ENCODE peak calls at places on chromosomes 11 and 22, in seven cellular contexts. C is left kidney, E is head of caudate nucleus, Y is kidney glomerular epithelial cell, U is GM23248, M is RWPE1, A is NCI-H2029. O is an unnamed sample.

GRCh38 chr22:37782340-37783168 is 25.2 kb upstream of the GCAT start:
- DNase-seq in C (no peak), E (no peak), Y (no peak), U (peak; percentile 70), M (no peak), A (no peak), O (peak; percentile 18)

GRCh38 chr11:27646051-27646818 is 54.0 kb downstream of the BDNF start:
- DNase-seq in C (no peak), E (no peak), Y (no peak), U (peak; percentile 33), M (no peak), A (no peak), O (no peak)

GRCh38 chr11:95544095-95544795 is 245.3 kb downstream of the FAM76B start:
- DNase-seq in C (no peak), E (no peak), Y (peak; percentile 2), U (peak; percentile 88), M (peak; percentile 65), A (no peak), O (no peak)

GRCh38 chr11:67483901-67484665 is 1.3 kb downstream of the AIP start:
- DNase-seq in C (peak; percentile 66), E (no peak), Y (no peak), U (no peak), M (no peak), A (no peak), O (no peak)

GRCh38 chr11:22829231-22830081 is at the start of gene SVIP:
- DNase-seq in C (peak; percentile 96), E (peak; percentile 97), Y (peak; percentile 94), U (peak; percentile 76), M (peak; percentile 88), A (peak; percentile 95), O (peak; percentile 90)

GRCh38 chr22:23238707-23239106 is 58.4 kb downstream of the BCR start:
- DNase-seq in C (no peak), E (no peak), Y (no peak), U (no peak), M (no peak), A (no peak), O (no peak)

GRCh38 chr11:14967581-14968214 is 4.5 kb downstream of the CALCA start:
- DNase-seq in C (peak; percentile 56), E (no peak), Y (no peak), U (no peak), M (no peak), A (no peak), O (no peak)

GRCh38 chr11:3000032-3000961 is 8.2 kb upstream of the NAP1L4 start:
- DNase-seq in C (no peak), E (peak; percentile 97), Y (peak; percentile 31), U (peak; percentile 47), M (peak; percentile 79), A (peak; percentile 88), O (no peak)

GRCh38 chr22:39665229-39665628 is 94.7 kb downstream of the CACNA1I start:
- DNase-seq in C (no peak), E (no peak), Y (no peak), U (peak; percentile 52), M (no peak), A (no peak), O (no peak)

GRCh38 chr11:87033561-87033960 is 4.2 kb upstream of the TMEM135 start:
- DNase-seq in C (no peak), E (no peak), Y (no peak), U (peak; percentile 24), M (no peak), A (no peak), O (no peak)

GRCh38 chr11:60130496-60130895 is 42.0 kb downstream of the MS4A2 start:
- DNase-seq in C (peak; percentile 62), E (peak; percentile 32), Y (peak; percentile 36), U (peak; percentile 24), M (peak; percentile 35), A (peak; percentile 13), O (peak; percentile 51)

GRCh38 chr11:19676508-19677379 is 35.9 kb upstream of the NAV2 start:
- DNase-seq in C (peak; percentile 18), E (peak; percentile 41), Y (no peak), U (no peak), M (no peak), A (no peak), O (no peak)

GRCh38 chr22:45318558-45319318 is 9.0 kb downstream of the FAM118A start:
- DNase-seq in C (no peak), E (no peak), Y (no peak), U (no peak), M (no peak), A (peak; percentile 51), O (no peak)

GRCh38 chr11:118841469-118842222 is 42.0 kb upstream of the CXCR5 start:
- DNase-seq in C (no peak), E (no peak), Y (no peak), U (no peak), M (no peak), A (no peak), O (no peak)

GRCh38 chr22:45482169-45482568 is 20.5 kb upstream of the FBLN1 start:
- DNase-seq in C (no peak), E (no peak), Y (no peak), U (no peak), M (no peak), A (no peak), O (no peak)

GRCh38 chr11:10443152-10443551 is 11.9 kb upstream of the AMPD3 start:
- DNase-seq in C (no peak), E (no peak), Y (no peak), U (peak; percentile 51), M (no peak), A (no peak), O (no peak)

GRCh38 chr11:99422581-99423434 is 402.1 kb downstream of the CNTN5 start:
- DNase-seq in C (no peak), E (no peak), Y (no peak), U (no peak), M (no peak), A (no peak), O (no peak)

GRCh38 chr11:81907996-81908395 is 825.7 kb downstream of the FAM181B start:
- DNase-seq in C (no peak), E (no peak), Y (no peak), U (peak; percentile 21), M (no peak), A (no peak), O (no peak)

GRCh38 chr22:46318576-46318975 is 16.9 kb upstream of the TRMU start:
- DNase-seq in C (no peak), E (no peak), Y (no peak), U (no peak), M (no peak), A (no peak), O (no peak)

GRCh38 chr11:119100960-119101349 is 698 bp downstream of the DPAGT1 start:
- DNase-seq in C (no peak), E (no peak), Y (no peak), U (peak; percentile 16), M (no peak), A (no peak), O (no peak)

GRCh38 chr22:31659246-31659645 is 2.8 kb downstream of the PISD start:
- DNase-seq in C (no peak), E (no peak), Y (peak; percentile 60), U (no peak), M (no peak), A (no peak), O (peak; percentile 73)

GRCh38 chr22:46953968-46954755 is 191.7 kb downstream of the TBC1D22A start:
- DNase-seq in C (peak; percentile 90), E (no peak), Y (no peak), U (no peak), M (no peak), A (no peak), O (no peak)

GRCh38 chr11:111435046-111435698 is 56.1 kb upstream of the POU2AF1 start:
- DNase-seq in C (no peak), E (no peak), Y (no peak), U (no peak), M (no peak), A (peak; percentile 81), O (no peak)

GRCh38 chr11:65558002-65558784 is at the start of gene LTBP3:
- DNase-seq in C (peak; percentile 93), E (peak; percentile 85), Y (no peak), U (peak; percentile 90), M (peak; percentile 65), A (peak; percentile 45), O (peak; percentile 73)

GRCh38 chr22:32684148-32684821 is 117.2 kb upstream of the TIMP3 start:
- DNase-seq in C (no peak), E (no peak), Y (no peak), U (no peak), M (no peak), A (no peak), O (no peak)

GRCh38 chr11:46360878-46361277 is 13.6 kb downstream of the DGKZ start:
- DNase-seq in C (no peak), E (no peak), Y (no peak), U (peak; percentile 57), M (no peak), A (no peak), O (no peak)

GRCh38 chr11:48150213-48150612 is 66.4 kb upstream of the OR4B1 start:
- DNase-seq in C (no peak), E (no peak), Y (no peak), U (peak; percentile 41), M (peak; percentile 59), A (no peak), O (no peak)

GRCh38 chr11:47337229-47337924 is 15.1 kb downstream of the MYBPC3 start:
- DNase-seq in C (peak; percentile 15), E (no peak), Y (no peak), U (no peak), M (no peak), A (no peak), O (no peak)

GRCh38 chr11:19785265-19785664 is 72.6 kb downstream of the NAV2 start:
- DNase-seq in C (no peak), E (no peak), Y (no peak), U (no peak), M (no peak), A (peak; percentile 81), O (no peak)

GRCh38 chr22:37020192-37020479 is 594 bp downstream of the MPST start:
- DNase-seq in C (peak; percentile 55), E (no peak), Y (peak; percentile 20), U (peak; percentile 84), M (peak; percentile 39), A (no peak), O (peak; percentile 51)

GRCh38 chr11:61004841-61005240 is 33.4 kb downstream of the CD6 start:
- DNase-seq in C (no peak), E (no peak), Y (no peak), U (no peak), M (no peak), A (no peak), O (no peak)

GRCh38 chr11:12531681-12532080 is 142.5 kb upstream of the TEAD1 start:
- DNase-seq in C (no peak), E (peak; percentile 56), Y (no peak), U (peak; percentile 66), M (no peak), A (no peak), O (no peak)

GRCh38 chr11:83317757-83318548 is 31.8 kb upstream of the CCDC90B start:
- DNase-seq in C (no peak), E (no peak), Y (no peak), U (no peak), M (no peak), A (no peak), O (no peak)

GRCh38 chr11:118176400-118177134 is at the start of gene SCN2B:
- DNase-seq in C (peak; percentile 79), E (peak; percentile 33), Y (peak; percentile 47), U (no peak), M (peak; percentile 41), A (no peak), O (no peak)

GRCh38 chr11:27847496-27847895 is 147.2 kb upstream of the BDNF start:
- DNase-seq in C (no peak), E (no peak), Y (no peak), U (no peak), M (no peak), A (no peak), O (no peak)

GRCh38 chr11:89521792-89522191 is 30.6 kb upstream of the NOX4 start:
- DNase-seq in C (no peak), E (no peak), Y (no peak), U (no peak), M (no peak), A (no peak), O (no peak)

GRCh38 chr22:37501176-37501609 is 15.0 kb upstream of the MFNG start:
- DNase-seq in C (peak; percentile 55), E (no peak), Y (peak; percentile 30), U (no peak), M (no peak), A (no peak), O (peak; percentile 29)

GRCh38 chr22:38942702-38943101 is 14.7 kb upstream of the APOBEC3A start:
- DNase-seq in C (no peak), E (no peak), Y (no peak), U (no peak), M (no peak), A (no peak), O (no peak)

O was measured in ACHN.